ENCODE peak calls at places on chromosomes 5 and 9, in five cellular contexts. S, L, T, H and W are unnamed samples.

GRCh38 chr5:147522435-147522834 is 12.6 kb upstream of the DPYSL3 start:
- DNase-seq in T (no peak), H (no peak), L (no peak), S (no peak), W (no peak)

GRCh38 chr9:125099816-125100215 is 43.5 kb downstream of the SCAI start:
- DNase-seq in L (no peak), T (no peak), H (no peak), S (no peak), W (no peak)

GRCh38 chr5:134527961-134528424 is 2.5 kb downstream of the JADE2 start:
- DNase-seq in S (no peak), L (no peak), H (no peak), T (no peak), W (no peak)

GRCh38 chr5:13976867-13977479 is 32.5 kb upstream of the DNAH5 start:
- DNase-seq in S (peak; percentile 11), L (peak; percentile 22), H (no peak), T (no peak), W (no peak)

GRCh38 chr5:160837211-160837610 is 14.8 kb downstream of the ATP10B start:
- DNase-seq in T (no peak), S (no peak), L (no peak), H (no peak), W (no peak)

GRCh38 chr5:51201024-51201423 is 182.2 kb upstream of the ISL1 start:
- DNase-seq in T (no peak), S (no peak), H (no peak), L (no peak), W (no peak)

GRCh38 chr9:38621434-38622082 is 1.2 kb upstream of the ANKRD18A start:
- DNase-seq in S (no peak), L (no peak), T (peak; percentile 31), H (peak; percentile 40), W (no peak)

GRCh38 chr5:1204693-1205242 is 3.4 kb downstream of the SLC6A19 start:
- DNase-seq in L (no peak), H (no peak), T (no peak), S (no peak), W (no peak)

GRCh38 chr5:158967566-158967965 is 132.2 kb downstream of the EBF1 start:
- DNase-seq in S (peak; percentile 49), H (no peak), T (no peak), L (no peak), W (no peak)

GRCh38 chr9:77647659-77648457 is at the start of gene GNA14:
- DNase-seq in S (no peak), L (no peak), H (peak; percentile 51), T (no peak), W (no peak)

GRCh38 chr9:16100596-16101091 is 547.8 kb downstream of the CCDC171 start:
- DNase-seq in S (no peak), H (peak; percentile 64), T (no peak), L (no peak), W (no peak)

GRCh38 chr9:15211994-15212501 is 95.0 kb downstream of the TTC39B start:
- DNase-seq in L (no peak), T (no peak), H (no peak), S (no peak), W (no peak)

GRCh38 chr5:32190094-32190493 is 16.0 kb upstream of the GOLPH3 start:
- DNase-seq in T (no peak), L (peak; percentile 96), S (no peak), H (no peak), W (no peak)

GRCh38 chr5:180815241-180816031 is 12.8 kb upstream of the MGAT1 start:
- DNase-seq in H (no peak), S (no peak), T (no peak), L (no peak), W (peak; percentile 65)

GRCh38 chr5:1004598-1005361 is 3.8 kb upstream of the NKD2 start:
- DNase-seq in S (no peak), L (no peak), T (peak; percentile 65), H (peak; percentile 65), W (peak; percentile 45)

GRCh38 chr9:81613002-81613750 is 76.2 kb downstream of the TLE1 start:
- DNase-seq in L (peak; percentile 81), H (no peak), T (no peak), S (no peak), W (no peak)

GRCh38 chr9:83034026-83034425 is 28.9 kb downstream of the RASEF start:
- DNase-seq in T (no peak), H (no peak), L (no peak), S (no peak), W (no peak)

GRCh38 chr5:16854351-16854750 is 81.7 kb downstream of the MYO10 start:
- DNase-seq in L (no peak), S (no peak), H (no peak), T (no peak), W (no peak)

GRCh38 chr9:110641350-110641749 is 27.2 kb upstream of the MUSK start:
- DNase-seq in H (no peak), L (no peak), S (no peak), T (no peak), W (no peak)

GRCh38 chr9:92749934-92750315 is 14.7 kb downstream of the BICD2 start:
- DNase-seq in S (no peak), T (no peak), H (no peak), L (no peak), W (no peak)

GRCh38 chr9:4665357-4665756 is 923 bp downstream of the SPATA6L start:
- DNase-seq in L (no peak), S (no peak), H (no peak), T (no peak), W (no peak)

GRCh38 chr5:10933141-10933540 is 172.1 kb upstream of the DAP start:
- DNase-seq in L (no peak), H (no peak), T (no peak), S (no peak), W (no peak)

GRCh38 chr9:133032171-133032570 is 1.4 kb downstream of the GTF3C5 start:
- DNase-seq in L (no peak), H (no peak), S (no peak), T (no peak), W (no peak)

DNA sequence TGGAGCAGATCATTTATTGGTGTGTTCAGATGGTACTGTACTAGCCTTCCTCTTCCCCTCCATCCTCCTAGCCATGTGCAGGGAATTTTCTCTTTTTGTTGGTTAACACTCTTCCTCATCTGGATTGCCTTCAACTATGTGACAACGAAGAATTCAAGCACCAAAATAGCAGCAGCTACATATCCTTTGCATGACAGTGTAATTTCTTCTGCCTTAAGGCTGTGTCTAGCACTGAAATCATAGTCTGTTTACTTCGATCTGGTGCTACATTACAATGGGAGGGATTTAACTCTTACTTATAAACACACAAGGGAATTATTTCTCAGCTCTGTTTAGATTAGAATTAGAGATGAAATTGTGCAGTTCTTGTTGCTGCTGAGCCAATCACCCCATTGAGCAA is 260.4 kb downstream of the ARL15 start:
- DNase-seq in H (no peak), T (no peak), L (no peak), S (no peak), W (no peak)
- TF ChIP-seq CTCF in H (no peak), T (no peak), L (no peak), S (no peak), W (no peak)

DNA sequence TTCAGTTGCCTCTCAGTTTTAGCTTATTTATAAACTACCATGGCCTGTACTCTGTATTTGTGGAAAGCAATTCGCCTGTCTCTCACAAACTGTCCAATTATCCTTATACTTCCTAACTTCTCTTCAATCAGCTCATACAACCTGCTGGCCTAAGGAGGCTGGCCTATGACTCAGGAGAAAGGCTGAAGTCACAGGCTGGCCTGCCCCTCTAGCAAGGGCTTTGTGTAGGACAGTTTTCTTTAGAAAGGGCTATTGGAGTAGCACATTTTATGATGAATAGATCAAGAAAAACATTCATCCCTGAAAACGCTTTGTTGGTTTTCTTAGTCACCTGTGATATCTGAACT is 988.7 kb upstream of the ARRDC3 start:
- DNase-seq in S (no peak), L (no peak), T (no peak), H (no peak), W (no peak)
- TF ChIP-seq CTCF in S (no peak), L (no peak), T (no peak), H (no peak), W (no peak)

DNA sequence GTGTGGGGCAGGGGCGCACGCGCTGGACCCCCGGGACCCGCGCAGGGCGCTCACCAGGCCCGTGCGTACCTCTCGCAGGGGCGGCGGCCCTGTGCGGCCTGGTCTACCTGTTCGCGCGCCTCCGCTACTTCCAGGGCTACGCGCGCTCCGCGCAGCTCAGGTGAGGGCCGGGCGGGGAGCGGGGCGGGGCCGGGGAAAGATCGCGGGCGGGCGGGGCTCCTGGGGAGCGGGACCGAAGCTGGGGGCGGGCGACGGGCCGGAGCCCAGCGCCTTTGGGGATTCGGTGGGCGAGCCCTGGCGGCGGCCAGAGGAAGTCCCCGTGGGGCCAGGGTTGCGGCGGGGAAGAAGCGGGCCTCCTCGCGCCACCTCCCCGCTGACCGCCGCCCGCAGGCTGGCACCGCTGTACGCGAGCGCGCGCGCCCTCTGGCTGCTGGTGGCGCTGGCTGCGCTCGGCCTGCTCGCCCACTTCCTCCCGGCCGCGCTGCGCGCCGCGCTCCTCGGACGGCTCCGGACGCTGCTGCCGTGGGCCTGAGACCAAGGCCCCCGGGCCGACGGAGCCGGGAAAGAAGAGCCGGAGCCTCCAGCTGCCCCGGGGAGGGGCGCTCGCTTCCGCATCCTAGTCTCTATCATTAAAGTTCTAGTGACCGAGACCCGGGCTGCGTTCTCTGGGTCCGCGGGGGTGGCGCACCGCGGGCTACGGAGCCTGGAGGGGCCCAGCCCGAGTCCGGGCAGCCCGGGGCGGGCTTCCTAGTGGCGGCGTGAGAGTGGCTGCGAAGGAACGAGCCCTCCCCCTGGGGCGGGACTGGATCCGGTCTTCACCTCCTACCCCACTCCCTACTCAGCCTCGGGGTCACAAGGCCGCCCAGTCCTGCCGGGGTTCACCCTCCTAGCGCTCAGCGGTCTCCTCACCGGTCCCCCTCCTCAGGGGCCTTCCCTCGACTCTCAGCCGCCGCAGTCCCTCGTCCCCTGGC is 2.4 kb downstream of the LTC4S start:
- DNase-seq in S (peak; percentile 90), T (peak; percentile 90), L (no peak), H (peak; percentile 85), W (peak; percentile 78)
- TF ChIP-seq CTCF in S (peak; percentile 68), T (peak; percentile 91), L (peak; percentile 48), H (peak; percentile 75), W (peak; percentile 88)

GRCh38 chr5:139574641-139575312 is 13.6 kb downstream of the UBE2D2 start:
- DNase-seq in L (no peak), T (peak; percentile 41), H (no peak), S (peak; percentile 71), W (no peak)
- TF ChIP-seq CTCF in L (peak; percentile 63), T (peak; percentile 46), H (peak; percentile 37), S (peak; percentile 62), W (peak; percentile 51)

GRCh38 chr5:52915176-52915875 is 73.8 kb upstream of the ITGA2 start:
- DNase-seq in L (peak; percentile 60), T (peak; percentile 62), H (no peak), S (peak; percentile 77), W (peak; percentile 48)

GRCh38 chr5:52924458-52924857 is 64.7 kb upstream of the ITGA2 start:
- DNase-seq in S (no peak), T (no peak), H (no peak), L (no peak), W (no peak)

GRCh38 chr5:52925001-52925400 is 64.2 kb upstream of the ITGA2 start:
- DNase-seq in S (no peak), H (no peak), T (no peak), L (no peak), W (no peak)

GRCh38 chr5:52922384-52922783 is 66.8 kb upstream of the ITGA2 start:
- DNase-seq in T (no peak), L (peak; percentile 80), H (peak; percentile 47), S (no peak), W (peak; percentile 57)

GRCh38 chr5:52920929-52921328 is 68.2 kb upstream of the ITGA2 start:
- DNase-seq in S (no peak), L (no peak), T (no peak), H (no peak), W (no peak)
- TF ChIP-seq CTCF in S (no peak), L (no peak), T (no peak), H (no peak), W (no peak)